ENCODE peak calls at places on chromosomes 13 and 19, in eight cellular contexts. Y is tibial nerve, E is epithelial cell of esophagus, X is foreskin fibroblast, A is body of pancreas, Q is astrocyte of the spinal cord, U is pancreas, R is ascending aorta. O is an unnamed sample.
A peak's percentile ranks its signal among the peaks of the same experiment; 100 is the strongest.

GRCh38 chr19:6269101-6269886 is 10.5 kb downstream of the MLLT1 start:
- DNase-seq in A (no peak), E (no peak), Y (no peak), Q (no peak), R (no peak), U (no peak), X (no peak), O (no peak)

GRCh38 chr19:18601875-18602274 is 4.7 kb downstream of the CRLF1 start:
- DNase-seq in E (peak; percentile 58), Q (no peak), Y (no peak), A (no peak), X (no peak), U (no peak), R (no peak), O (no peak)

GRCh38 chr13:32752997-32753606 is 166.8 kb downstream of the PDS5B start:
- DNase-seq in U (no peak), R (no peak), Y (no peak), X (no peak), Q (no peak), E (no peak), A (no peak), O (no peak)

GRCh38 chr13:30763786-30764440 is 28.6 kb downstream of the ALOX5AP start:
- DNase-seq in R (no peak), A (no peak), Y (no peak), E (peak; percentile 18), X (peak; percentile 36), U (no peak), Q (peak; percentile 20), O (no peak)

GRCh38 chr13:36736119-36736726 is 62.4 kb downstream of the SERTM1 start:
- DNase-seq in Y (peak; percentile 64), X (peak; percentile 78), R (no peak), A (peak; percentile 54), U (peak; percentile 17), Q (peak; percentile 72), E (peak; percentile 66), O (peak; percentile 54)

GRCh38 chr13:95771950-95772349 is 95.0 kb downstream of the DNAJC3 start:
- DNase-seq in E (no peak), A (no peak), Y (no peak), R (no peak), Q (no peak), U (no peak), X (no peak), O (no peak)

GRCh38 chr13:50592412-50593145 is 250.9 kb downstream of the DLEU7 start:
- DNase-seq in X (peak; percentile 84), Y (no peak), A (no peak), E (peak; percentile 85), U (no peak), Q (peak; percentile 86), R (no peak), O (no peak)

GRCh38 chr13:113508531-113509254 is 18.2 kb upstream of the DCUN1D2 start:
- DNase-seq in Y (no peak), A (no peak), Q (no peak), R (no peak), U (no peak), E (no peak), X (no peak), O (no peak)

GRCh38 chr19:51029718-51030117 is 3.3 kb upstream of the KLK11 start:
- DNase-seq in R (no peak), Q (no peak), A (no peak), E (no peak), Y (no peak), U (no peak), X (no peak), O (peak; percentile 11)

GRCh38 chr19:55091955-55092354 is 16.3 kb downstream of the EPS8L1 start:
- DNase-seq in A (no peak), Q (no peak), U (no peak), R (no peak), Y (no peak), E (no peak), X (no peak), O (no peak)

GRCh38 chr19:5679289-5680082 is 830 bp downstream of the MICOS13 start:
- DNase-seq in X (no peak), U (no peak), Q (no peak), A (no peak), R (no peak), Y (no peak), E (no peak), O (no peak)

GRCh38 chr13:25375727-25376358 is 4.1 kb downstream of the ATP8A2 start:
- DNase-seq in R (no peak), U (no peak), X (peak; percentile 62), Y (peak; percentile 41), A (peak; percentile 24), Q (peak; percentile 48), E (peak; percentile 50), O (peak; percentile 54)

GRCh38 chr19:42253245-42254082 is 1.5 kb downstream of the ERF start:
- DNase-seq in Y (peak; percentile 57), R (no peak), Q (peak; percentile 28), X (peak; percentile 75), E (peak; percentile 55), U (peak; percentile 64), A (peak; percentile 64), O (peak; percentile 65)

GRCh38 chr19:49442354-49442753 is 1.0 kb upstream of the SLC17A7 start:
- DNase-seq in A (no peak), U (no peak), Y (peak; percentile 79), R (no peak), X (no peak), E (no peak), Q (no peak), O (no peak)

GRCh38 chr19:14775855-14776254 is 2.5 kb downstream of the ADGRE2 start:
- DNase-seq in U (no peak), R (no peak), X (peak; percentile 7), E (no peak), A (no peak), Y (no peak), Q (no peak), O (peak; percentile 69)

GRCh38 chr19:35757231-35757748 is 461 bp upstream of the HSPB6 start:
- DNase-seq in U (peak; percentile 62), E (no peak), A (peak; percentile 59), R (peak; percentile 86), X (peak; percentile 98), Y (peak; percentile 84), Q (peak; percentile 98), O (no peak)

GRCh38 chr19:29302002-29302928 is 89.3 kb upstream of the UQCRFS1 start:
- DNase-seq in A (no peak), U (no peak), E (no peak), X (no peak), Y (no peak), Q (no peak), R (no peak), O (peak; percentile 5)

GRCh38 chr13:43023244-43023931 is at the start of gene DNAJC15:
- DNase-seq in U (peak; percentile 76), E (peak; percentile 87), Y (peak; percentile 88), R (peak; percentile 36), Q (peak; percentile 89), A (peak; percentile 80), X (peak; percentile 92), O (peak; percentile 86)
- TF ChIP-seq CTCF in U (no peak), E (no peak), Y (no peak), R (no peak), Q (peak; percentile 13), A (no peak), X (no peak), O (no peak)

GRCh38 chr19:10602330-10603083 is 15.4 kb upstream of the AP1M2 start:
- DNase-seq in A (peak; percentile 82), Y (peak; percentile 76), E (peak; percentile 77), U (peak; percentile 74), X (peak; percentile 85), Q (peak; percentile 63), R (peak; percentile 31), O (peak; percentile 87)

GRCh38 chr19:10600149-10600548 is 13.0 kb upstream of the AP1M2 start:
- DNase-seq in X (no peak), R (no peak), A (no peak), Q (no peak), U (no peak), Y (no peak), E (no peak), O (no peak)

GRCh38 chr19:10603873-10604459 is 16.9 kb upstream of the AP1M2 start:
- DNase-seq in Q (peak; percentile 20), A (no peak), E (no peak), R (no peak), U (no peak), Y (peak; percentile 33), X (peak; percentile 13), O (peak; percentile 79)

GRCh38 chr19:10603084-10603872 is 16.2 kb upstream of the AP1M2 start:
- DNase-seq in Q (no peak), E (no peak), Y (no peak), U (no peak), A (peak; percentile 22), R (peak; percentile 15), X (peak; percentile 17), O (peak; percentile 90)

GRCh38 chr19:10601999-10602329 is 14.9 kb upstream of the AP1M2 start:
- DNase-seq in R (no peak), Y (no peak), U (no peak), A (no peak), Q (no peak), E (no peak), X (no peak), O (no peak)
- H3K4me3 ChIP-seq in R (peak overlapping the region; percentile 30), Y (peak overlapping the region; percentile 100), U (no peak overlapping the region), A (no peak overlapping the region), Q (no peak overlapping the region), E (no peak overlapping the region), X (peak overlapping the region; percentile 5), O (no peak overlapping the region)

DNA sequence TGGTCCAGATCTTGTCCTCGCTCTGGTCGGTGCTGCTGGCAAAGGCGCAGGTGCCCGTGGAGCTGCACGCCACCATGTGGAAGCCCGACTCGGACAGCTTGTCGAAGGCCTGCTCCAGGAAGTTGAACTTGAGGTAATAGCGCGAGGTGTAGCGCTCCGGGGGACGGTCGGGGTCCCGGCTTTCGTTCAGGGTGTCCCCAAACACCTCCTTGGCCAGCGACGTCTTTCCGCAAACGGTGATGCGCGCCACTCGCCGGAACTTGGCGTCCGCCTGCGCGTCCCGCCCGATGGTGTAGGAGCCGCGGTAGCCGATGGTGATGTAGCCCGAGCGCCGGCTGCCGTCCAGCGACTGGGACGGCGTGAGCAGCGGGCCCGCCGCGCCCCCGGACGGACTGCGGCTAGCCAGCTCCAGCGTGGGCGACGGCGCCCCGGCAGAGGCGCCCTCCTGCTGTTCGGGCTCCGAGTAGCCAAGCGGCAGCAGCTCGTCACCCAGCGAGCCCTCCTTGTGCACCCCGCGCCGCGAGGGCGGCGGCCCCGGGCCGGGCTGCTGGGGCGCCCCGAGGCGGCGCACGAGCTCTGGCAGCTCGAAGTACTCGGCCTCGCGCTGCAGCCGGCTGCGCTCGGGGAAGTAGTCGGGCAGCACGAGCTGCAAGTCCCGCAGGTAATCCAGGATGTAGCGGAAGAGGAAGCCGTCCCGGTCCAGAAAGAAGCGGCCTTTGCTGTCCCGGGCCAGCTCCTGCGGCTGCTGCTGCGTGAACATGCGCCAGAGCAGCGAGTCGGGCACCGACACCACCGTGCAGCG is 801 bp downstream of the KCTD12 start:
- DNase-seq in U (peak; percentile 49), A (peak; percentile 60), R (peak; percentile 28), X (peak; percentile 91), E (peak; percentile 80), Q (peak; percentile 81), Y (peak; percentile 63), O (peak; percentile 86)
- TF ChIP-seq CTCF in U (no peak), A (peak; percentile 10), R (peak; percentile 27), X (peak; percentile 27), E (peak; percentile 49), Q (peak; percentile 46), Y (peak; percentile 50), O (peak; percentile 36)

DNA sequence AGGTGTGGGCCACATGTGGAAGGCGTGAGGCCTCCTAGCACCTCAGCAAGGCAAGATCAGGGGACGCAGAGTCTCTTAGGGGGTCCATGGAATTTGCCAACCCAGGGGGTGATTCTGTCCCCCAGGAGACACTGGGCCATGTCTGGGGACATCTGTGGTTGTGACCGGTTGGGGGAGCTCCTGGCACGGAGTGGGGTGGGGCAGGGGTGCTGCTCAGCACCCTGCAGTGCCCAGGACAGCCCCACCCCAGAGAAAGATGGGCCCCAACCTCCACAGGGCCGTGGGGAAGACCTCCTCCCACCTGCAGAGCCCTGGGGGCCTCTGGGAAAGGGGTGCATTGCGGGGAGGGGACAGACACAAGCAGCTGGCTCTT is 4.0 kb downstream of the MKNK2 start:
- DNase-seq in E (no peak), Y (no peak), U (no peak), R (no peak), Q (no peak), X (no peak), A (no peak), O (peak; percentile 58)
- H3K4me3 ChIP-seq in E (no peak overlapping the region), Y (no peak overlapping the region), U (no peak overlapping the region), R (peak overlapping the region; percentile 98), Q (no peak overlapping the region), X (no peak overlapping the region), A (no peak overlapping the region), O (peak overlapping the region; percentile 93)